ENCODE peak calls at places on chromosomes 7 and 10, in four cellular contexts. M, R, T and X are unnamed samples.

GRCh38 chr7:139731802-139732470 is 45.9 kb downstream of the HIPK2 start:
- DNase-seq in M (peak), R (peak), T (peak), X (no peak)

GRCh38 chr7:68507644-68508043 is 1090.6 kb upstream of the AUTS2 start:
- DNase-seq in M (no peak), R (no peak), T (no peak), X (no peak)

GRCh38 chr7:101164071-101164840 is 1.1 kb downstream of the VGF start:
- DNase-seq in M (peak), R (no peak), T (peak), X (peak)

GRCh38 chr7:82204694-82205093 is 238.9 kb downstream of the CACNA2D1 start:
- DNase-seq in M (no peak), R (no peak), T (peak), X (no peak)

GRCh38 chr10:90047243-90047729 is 345.9 kb downstream of the KIF20B start:
- DNase-seq in M (no peak), R (peak), T (no peak), X (no peak)

GRCh38 chr10:113384181-113384580 is 168.7 kb upstream of the HABP2 start:
- DNase-seq in M (no peak), R (no peak), T (no peak), X (no peak)

GRCh38 chr10:108049668-108050067 is 885.2 kb upstream of the SORCS1 start:
- DNase-seq in M (no peak), R (no peak), T (no peak), X (no peak)

GRCh38 chr10:2202401-2202800 is 465.1 kb upstream of the ADARB2 start:
- DNase-seq in M (no peak), R (no peak), T (no peak), X (no peak)

GRCh38 chr7:16599860-16600259 is 45.7 kb downstream of the ANKMY2 start:
- DNase-seq in M (no peak), R (no peak), T (no peak), X (no peak)

GRCh38 chr10:26503911-26504310 is 65.8 kb downstream of the APBB1IP start:
- DNase-seq in M (no peak), R (no peak), T (no peak), X (no peak)

GRCh38 chr7:2248984-2249694 is 7.1 kb downstream of the NUDT1 start:
- DNase-seq in M (peak), R (no peak), T (peak), X (no peak)

GRCh38 chr7:33044986-33045385 is 17.6 kb downstream of the NT5C3A start:
- DNase-seq in M (no peak), R (no peak), T (peak), X (no peak)

GRCh38 chr10:67925449-67926005 is 41.1 kb downstream of the SIRT1 start:
- DNase-seq in M (no peak), R (no peak), T (peak), X (no peak)

GRCh38 chr10:119161680-119162079 is 3.8 kb downstream of the SFXN4 start:
- DNase-seq in M (no peak), R (no peak), T (peak), X (no peak)

GRCh38 chr7:132076301-132077049 is 499.8 kb downstream of the PLXNA4 start:
- DNase-seq in M (no peak), R (no peak), T (no peak), X (no peak)

GRCh38 chr10:102434251-102434913 is 2.0 kb upstream of the CUEDC2 start:
- DNase-seq in M (no peak), R (no peak), T (peak), X (no peak)
- H3K4me3 ChIP-seq in M (no peak), R (no peak), T (no peak), X (no peak)

DNA sequence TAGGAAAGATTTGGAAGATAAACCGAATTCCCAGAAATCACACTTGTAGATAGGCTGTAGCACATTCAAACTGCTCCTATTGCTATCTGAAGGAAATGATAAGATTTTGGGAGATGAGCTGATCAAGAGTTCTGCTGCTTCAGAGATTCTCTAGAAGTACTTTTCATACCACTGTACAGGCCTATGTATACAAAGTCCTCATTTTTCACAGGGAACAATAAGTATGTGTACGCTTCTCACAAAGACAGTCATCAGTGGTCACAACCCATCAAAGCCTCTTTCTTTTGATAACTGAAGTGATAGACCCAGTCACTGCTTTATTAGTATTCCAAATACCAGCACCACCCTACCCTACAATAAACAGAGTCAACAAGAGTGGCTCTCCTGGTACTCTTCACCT is 15.6 kb upstream of the SEPTIN7 start:
- DNase-seq in M (no peak), R (no peak), T (no peak), X (no peak)
- H3K4me3 ChIP-seq in M (no peak), R (no peak), T (no peak), X (no peak)

DNA sequence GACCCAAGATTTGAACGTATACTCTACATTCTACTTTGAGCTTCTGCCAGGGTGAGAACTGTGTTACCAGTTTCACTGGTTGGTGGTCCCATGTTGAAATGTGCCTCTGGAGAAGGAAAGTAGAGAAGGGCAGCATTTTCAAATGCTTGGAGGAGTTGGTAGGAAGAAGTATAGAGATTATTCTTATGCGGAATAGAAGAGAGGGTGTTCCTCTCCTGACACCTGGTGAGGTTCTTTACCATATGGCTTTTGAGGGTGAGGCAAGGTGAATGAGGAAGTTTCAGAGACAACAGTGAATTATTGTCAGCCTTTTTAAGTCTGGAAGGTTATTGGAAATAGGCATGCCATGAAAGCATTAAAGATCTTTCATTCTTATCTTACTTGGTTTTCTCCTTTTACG is 34.3 kb downstream of the R3HCC1L start:
- DNase-seq in M (no peak), R (no peak), T (no peak), X (no peak)
- H3K4me3 ChIP-seq in M (no peak), R (no peak), T (no peak), X (no peak)

GRCh38 chr7:158702944-158703343 is 1.7 kb downstream of the NCAPG2 start:
- DNase-seq in M (no peak), R (no peak), T (no peak), X (no peak)
- H3K4me3 ChIP-seq in M (no peak), R (peak), T (no peak), X (no peak)